ENCODE peak calls at places on chromosomes 3 and 15, in ten cellular contexts. One of them, this sample, is unnamed.
A peak's percentile ranks its signal among the peaks of the same experiment; 100 is the strongest.

GRCh38 chr3:51382076-51382745 is 2.9 kb upstream of the MANF start:
- DNase-seq in NCI-H748 treated with DMSO at 0.1 percent for 48 hours: no peak
- DNase-seq in upper lobe of left lung: no peak
- DNase-seq in uterus: no peak
- DNase-seq in stimulated activated CD4-positive, alpha-beta T cell treated with anti-CD3 and anti-CD28 coated beads, Interleukin-1b, Interleukin-23, amount 100 ng/mL, for 48 hours: no peak
- DNase-seq in brain microvascular endothelial cell: no peak
- DNase-seq in cardiac muscle cell: no peak
- DNase-seq in Right ventricle myocardium superior: no peak
- DNase-seq in body of pancreas: no peak
- DNase-seq in psoas muscle: no peak
- DNase-seq in this sample: no peak

GRCh38 chr3:73243740-73244139 is 182.3 kb downstream of the EBLN2 start:
- DNase-seq in NCI-H748 treated with DMSO at 0.1 percent for 48 hours: no peak
- DNase-seq in upper lobe of left lung: no peak
- DNase-seq in uterus: no peak
- DNase-seq in stimulated activated CD4-positive, alpha-beta T cell treated with anti-CD3 and anti-CD28 coated beads, Interleukin-1b, Interleukin-23, amount 100 ng/mL, for 48 hours: no peak
- DNase-seq in brain microvascular endothelial cell: no peak
- DNase-seq in cardiac muscle cell: no peak
- DNase-seq in Right ventricle myocardium superior: no peak
- DNase-seq in body of pancreas: no peak
- DNase-seq in psoas muscle: no peak
- DNase-seq in this sample: peak; percentile 83

GRCh38 chr15:61839541-61839940 is 220.7 kb downstream of the VPS13C start:
- DNase-seq in NCI-H748 treated with DMSO at 0.1 percent for 48 hours: no peak
- DNase-seq in upper lobe of left lung: no peak
- DNase-seq in uterus: no peak
- DNase-seq in stimulated activated CD4-positive, alpha-beta T cell treated with anti-CD3 and anti-CD28 coated beads, Interleukin-1b, Interleukin-23, amount 100 ng/mL, for 48 hours: no peak
- DNase-seq in brain microvascular endothelial cell: peak; percentile 50
- DNase-seq in cardiac muscle cell: no peak
- DNase-seq in Right ventricle myocardium superior: no peak
- DNase-seq in body of pancreas: no peak
- DNase-seq in psoas muscle: no peak
- DNase-seq in this sample: no peak

GRCh38 chr3:194381460-194381875 is 11.9 kb upstream of the LRRC15 start:
- DNase-seq in NCI-H748 treated with DMSO at 0.1 percent for 48 hours: no peak
- DNase-seq in upper lobe of left lung: no peak
- DNase-seq in uterus: no peak
- DNase-seq in stimulated activated CD4-positive, alpha-beta T cell treated with anti-CD3 and anti-CD28 coated beads, Interleukin-1b, Interleukin-23, amount 100 ng/mL, for 48 hours: no peak
- DNase-seq in brain microvascular endothelial cell: no peak
- DNase-seq in cardiac muscle cell: no peak
- DNase-seq in Right ventricle myocardium superior: no peak
- DNase-seq in body of pancreas: no peak
- DNase-seq in psoas muscle: no peak
- DNase-seq in this sample: no peak

GRCh38 chr3:13397316-13397715 is 22.8 kb downstream of the NUP210 start:
- DNase-seq in NCI-H748 treated with DMSO at 0.1 percent for 48 hours: no peak
- DNase-seq in upper lobe of left lung: no peak
- DNase-seq in uterus: no peak
- DNase-seq in stimulated activated CD4-positive, alpha-beta T cell treated with anti-CD3 and anti-CD28 coated beads, Interleukin-1b, Interleukin-23, amount 100 ng/mL, for 48 hours: no peak
- DNase-seq in brain microvascular endothelial cell: no peak
- DNase-seq in cardiac muscle cell: no peak
- DNase-seq in Right ventricle myocardium superior: no peak
- DNase-seq in body of pancreas: no peak
- DNase-seq in psoas muscle: no peak
- DNase-seq in this sample: no peak

GRCh38 chr15:28085489-28086174 is 13.5 kb downstream of the OCA2 start:
- DNase-seq in NCI-H748 treated with DMSO at 0.1 percent for 48 hours: no peak
- DNase-seq in upper lobe of left lung: no peak
- DNase-seq in uterus: no peak
- DNase-seq in stimulated activated CD4-positive, alpha-beta T cell treated with anti-CD3 and anti-CD28 coated beads, Interleukin-1b, Interleukin-23, amount 100 ng/mL, for 48 hours: no peak
- DNase-seq in brain microvascular endothelial cell: no peak
- DNase-seq in cardiac muscle cell: no peak
- DNase-seq in Right ventricle myocardium superior: no peak
- DNase-seq in body of pancreas: no peak
- DNase-seq in psoas muscle: no peak
- DNase-seq in this sample: no peak

GRCh38 chr3:142209655-142210054 is 15.7 kb downstream of the GK5 start:
- DNase-seq in NCI-H748 treated with DMSO at 0.1 percent for 48 hours: no peak
- DNase-seq in upper lobe of left lung: no peak
- DNase-seq in uterus: peak; percentile 86
- DNase-seq in stimulated activated CD4-positive, alpha-beta T cell treated with anti-CD3 and anti-CD28 coated beads, Interleukin-1b, Interleukin-23, amount 100 ng/mL, for 48 hours: no peak
- DNase-seq in brain microvascular endothelial cell: peak; percentile 79
- DNase-seq in cardiac muscle cell: no peak
- DNase-seq in Right ventricle myocardium superior: no peak
- DNase-seq in body of pancreas: no peak
- DNase-seq in psoas muscle: no peak
- DNase-seq in this sample: peak; percentile 22

GRCh38 chr3:9731206-9732079 is at the start of gene BRPF1:
- DNase-seq in NCI-H748 treated with DMSO at 0.1 percent for 48 hours: peak; percentile 87
- DNase-seq in upper lobe of left lung: peak; percentile 100
- DNase-seq in uterus: peak; percentile 100
- DNase-seq in stimulated activated CD4-positive, alpha-beta T cell treated with anti-CD3 and anti-CD28 coated beads, Interleukin-1b, Interleukin-23, amount 100 ng/mL, for 48 hours: peak; percentile 99
- DNase-seq in brain microvascular endothelial cell: peak; percentile 99
- DNase-seq in cardiac muscle cell: peak; percentile 100
- DNase-seq in Right ventricle myocardium superior: peak; percentile 100
- DNase-seq in body of pancreas: peak; percentile 100
- DNase-seq in psoas muscle: peak; percentile 100
- DNase-seq in this sample: peak; percentile 93

GRCh38 chr3:50652709-50653108 is 22.0 kb upstream of the DOCK3 start:
- DNase-seq in NCI-H748 treated with DMSO at 0.1 percent for 48 hours: no peak
- DNase-seq in upper lobe of left lung: peak; percentile 65
- DNase-seq in uterus: no peak
- DNase-seq in stimulated activated CD4-positive, alpha-beta T cell treated with anti-CD3 and anti-CD28 coated beads, Interleukin-1b, Interleukin-23, amount 100 ng/mL, for 48 hours: peak; percentile 54
- DNase-seq in brain microvascular endothelial cell: no peak
- DNase-seq in cardiac muscle cell: peak; percentile 46
- DNase-seq in Right ventricle myocardium superior: peak; percentile 55
- DNase-seq in body of pancreas: peak; percentile 37
- DNase-seq in psoas muscle: peak; percentile 47
- DNase-seq in this sample: peak; percentile 37

GRCh38 chr3:163058190-163058854 is 1561.7 kb downstream of the OTOL1 start:
- DNase-seq in NCI-H748 treated with DMSO at 0.1 percent for 48 hours: no peak
- DNase-seq in upper lobe of left lung: no peak
- DNase-seq in uterus: peak; percentile 79
- DNase-seq in stimulated activated CD4-positive, alpha-beta T cell treated with anti-CD3 and anti-CD28 coated beads, Interleukin-1b, Interleukin-23, amount 100 ng/mL, for 48 hours: no peak
- DNase-seq in brain microvascular endothelial cell: no peak
- DNase-seq in cardiac muscle cell: no peak
- DNase-seq in Right ventricle myocardium superior: peak; percentile 52
- DNase-seq in body of pancreas: no peak
- DNase-seq in psoas muscle: peak; percentile 17
- DNase-seq in this sample: no peak

GRCh38 chr3:30550246-30550645 is 56.2 kb upstream of the TGFBR2 start:
- DNase-seq in NCI-H748 treated with DMSO at 0.1 percent for 48 hours: no peak
- DNase-seq in upper lobe of left lung: no peak
- DNase-seq in uterus: no peak
- DNase-seq in stimulated activated CD4-positive, alpha-beta T cell treated with anti-CD3 and anti-CD28 coated beads, Interleukin-1b, Interleukin-23, amount 100 ng/mL, for 48 hours: no peak
- DNase-seq in brain microvascular endothelial cell: no peak
- DNase-seq in cardiac muscle cell: no peak
- DNase-seq in Right ventricle myocardium superior: no peak
- DNase-seq in body of pancreas: no peak
- DNase-seq in psoas muscle: no peak
- DNase-seq in this sample: no peak

GRCh38 chr3:191431160-191431822 is 29.7 kb upstream of the PYDC2 start:
- DNase-seq in NCI-H748 treated with DMSO at 0.1 percent for 48 hours: no peak
- DNase-seq in upper lobe of left lung: no peak
- DNase-seq in uterus: no peak
- DNase-seq in stimulated activated CD4-positive, alpha-beta T cell treated with anti-CD3 and anti-CD28 coated beads, Interleukin-1b, Interleukin-23, amount 100 ng/mL, for 48 hours: no peak
- DNase-seq in brain microvascular endothelial cell: no peak
- DNase-seq in cardiac muscle cell: no peak
- DNase-seq in Right ventricle myocardium superior: no peak
- DNase-seq in body of pancreas: no peak
- DNase-seq in psoas muscle: no peak
- DNase-seq in this sample: no peak

GRCh38 chr3:186451371-186451770 is 89.3 kb upstream of the DGKG start:
- DNase-seq in NCI-H748 treated with DMSO at 0.1 percent for 48 hours: no peak
- DNase-seq in upper lobe of left lung: no peak
- DNase-seq in uterus: no peak
- DNase-seq in stimulated activated CD4-positive, alpha-beta T cell treated with anti-CD3 and anti-CD28 coated beads, Interleukin-1b, Interleukin-23, amount 100 ng/mL, for 48 hours: no peak
- DNase-seq in brain microvascular endothelial cell: no peak
- DNase-seq in cardiac muscle cell: no peak
- DNase-seq in Right ventricle myocardium superior: no peak
- DNase-seq in body of pancreas: no peak
- DNase-seq in psoas muscle: no peak
- DNase-seq in this sample: no peak

GRCh38 chr3:129463736-129464135 is 23.7 kb downstream of the IFT122 start:
- DNase-seq in NCI-H748 treated with DMSO at 0.1 percent for 48 hours: no peak
- DNase-seq in upper lobe of left lung: no peak
- DNase-seq in uterus: no peak
- DNase-seq in stimulated activated CD4-positive, alpha-beta T cell treated with anti-CD3 and anti-CD28 coated beads, Interleukin-1b, Interleukin-23, amount 100 ng/mL, for 48 hours: no peak
- DNase-seq in brain microvascular endothelial cell: no peak
- DNase-seq in cardiac muscle cell: no peak
- DNase-seq in Right ventricle myocardium superior: no peak
- DNase-seq in body of pancreas: no peak
- DNase-seq in psoas muscle: no peak
- DNase-seq in this sample: no peak

GRCh38 chr3:113212155-113212844 is 943 bp downstream of the BOC start:
- DNase-seq in NCI-H748 treated with DMSO at 0.1 percent for 48 hours: no peak
- DNase-seq in upper lobe of left lung: no peak
- DNase-seq in uterus: peak; percentile 50
- DNase-seq in stimulated activated CD4-positive, alpha-beta T cell treated with anti-CD3 and anti-CD28 coated beads, Interleukin-1b, Interleukin-23, amount 100 ng/mL, for 48 hours: no peak
- DNase-seq in brain microvascular endothelial cell: no peak
- DNase-seq in cardiac muscle cell: peak; percentile 48
- DNase-seq in Right ventricle myocardium superior: peak; percentile 62
- DNase-seq in body of pancreas: peak; percentile 26
- DNase-seq in psoas muscle: peak; percentile 36
- DNase-seq in this sample: peak; percentile 49

GRCh38 chr3:55330756-55331155 is 156.3 kb downstream of the WNT5A start:
- DNase-seq in NCI-H748 treated with DMSO at 0.1 percent for 48 hours: no peak
- DNase-seq in upper lobe of left lung: no peak
- DNase-seq in uterus: no peak
- DNase-seq in stimulated activated CD4-positive, alpha-beta T cell treated with anti-CD3 and anti-CD28 coated beads, Interleukin-1b, Interleukin-23, amount 100 ng/mL, for 48 hours: no peak
- DNase-seq in brain microvascular endothelial cell: peak; percentile 26
- DNase-seq in cardiac muscle cell: no peak
- DNase-seq in Right ventricle myocardium superior: no peak
- DNase-seq in body of pancreas: no peak
- DNase-seq in psoas muscle: no peak
- DNase-seq in this sample: no peak

GRCh38 chr15:46892621-46893160 is 824.6 kb upstream of the SEMA6D start:
- DNase-seq in NCI-H748 treated with DMSO at 0.1 percent for 48 hours: no peak
- DNase-seq in upper lobe of left lung: no peak
- DNase-seq in uterus: no peak
- DNase-seq in stimulated activated CD4-positive, alpha-beta T cell treated with anti-CD3 and anti-CD28 coated beads, Interleukin-1b, Interleukin-23, amount 100 ng/mL, for 48 hours: no peak
- DNase-seq in brain microvascular endothelial cell: no peak
- DNase-seq in cardiac muscle cell: no peak
- DNase-seq in Right ventricle myocardium superior: no peak
- DNase-seq in body of pancreas: no peak
- DNase-seq in psoas muscle: no peak
- DNase-seq in this sample: peak; percentile 33

GRCh38 chr15:88810449-88810848 is 7.2 kb downstream of the ACAN start:
- DNase-seq in NCI-H748 treated with DMSO at 0.1 percent for 48 hours: no peak
- DNase-seq in upper lobe of left lung: no peak
- DNase-seq in uterus: no peak
- DNase-seq in stimulated activated CD4-positive, alpha-beta T cell treated with anti-CD3 and anti-CD28 coated beads, Interleukin-1b, Interleukin-23, amount 100 ng/mL, for 48 hours: no peak
- DNase-seq in brain microvascular endothelial cell: peak; percentile 19
- DNase-seq in cardiac muscle cell: no peak
- DNase-seq in Right ventricle myocardium superior: no peak
- DNase-seq in body of pancreas: no peak
- DNase-seq in psoas muscle: no peak
- DNase-seq in this sample: no peak

GRCh38 chr3:17054301-17054700 is 169.5 kb downstream of the PLCL2 start:
- DNase-seq in NCI-H748 treated with DMSO at 0.1 percent for 48 hours: no peak
- DNase-seq in upper lobe of left lung: no peak
- DNase-seq in uterus: no peak
- DNase-seq in stimulated activated CD4-positive, alpha-beta T cell treated with anti-CD3 and anti-CD28 coated beads, Interleukin-1b, Interleukin-23, amount 100 ng/mL, for 48 hours: no peak
- DNase-seq in brain microvascular endothelial cell: no peak
- DNase-seq in cardiac muscle cell: no peak
- DNase-seq in Right ventricle myocardium superior: no peak
- DNase-seq in body of pancreas: no peak
- DNase-seq in psoas muscle: no peak
- DNase-seq in this sample: no peak

GRCh38 chr3:173397161-173398110 is at the start of gene NLGN1:
- DNase-seq in NCI-H748 treated with DMSO at 0.1 percent for 48 hours: peak; percentile 65
- DNase-seq in upper lobe of left lung: peak; percentile 53
- DNase-seq in uterus: peak; percentile 67
- DNase-seq in stimulated activated CD4-positive, alpha-beta T cell treated with anti-CD3 and anti-CD28 coated beads, Interleukin-1b, Interleukin-23, amount 100 ng/mL, for 48 hours: no peak
- DNase-seq in brain microvascular endothelial cell: peak; percentile 54
- DNase-seq in cardiac muscle cell: peak; percentile 84
- DNase-seq in Right ventricle myocardium superior: peak; percentile 84
- DNase-seq in body of pancreas: peak; percentile 33
- DNase-seq in psoas muscle: peak; percentile 68
- DNase-seq in this sample: peak; percentile 6

GRCh38 chr3:68256635-68257034 is 602.2 kb upstream of the SUCLG2 start:
- DNase-seq in NCI-H748 treated with DMSO at 0.1 percent for 48 hours: no peak
- DNase-seq in upper lobe of left lung: no peak
- DNase-seq in uterus: no peak
- DNase-seq in stimulated activated CD4-positive, alpha-beta T cell treated with anti-CD3 and anti-CD28 coated beads, Interleukin-1b, Interleukin-23, amount 100 ng/mL, for 48 hours: no peak
- DNase-seq in brain microvascular endothelial cell: no peak
- DNase-seq in cardiac muscle cell: no peak
- DNase-seq in Right ventricle myocardium superior: no peak
- DNase-seq in body of pancreas: no peak
- DNase-seq in psoas muscle: no peak
- DNase-seq in this sample: no peak

GRCh38 chr3:122416966-122417365 is 1.1 kb upstream of the WDR5B start:
- DNase-seq in NCI-H748 treated with DMSO at 0.1 percent for 48 hours: no peak
- DNase-seq in upper lobe of left lung: no peak
- DNase-seq in uterus: no peak
- DNase-seq in stimulated activated CD4-positive, alpha-beta T cell treated with anti-CD3 and anti-CD28 coated beads, Interleukin-1b, Interleukin-23, amount 100 ng/mL, for 48 hours: no peak
- DNase-seq in brain microvascular endothelial cell: no peak
- DNase-seq in cardiac muscle cell: no peak
- DNase-seq in Right ventricle myocardium superior: no peak
- DNase-seq in body of pancreas: peak; percentile 33
- DNase-seq in psoas muscle: peak; percentile 13
- DNase-seq in this sample: no peak

GRCh38 chr15:83943849-83944404 is 290.0 kb downstream of the ADAMTSL3 start:
- DNase-seq in NCI-H748 treated with DMSO at 0.1 percent for 48 hours: no peak
- DNase-seq in upper lobe of left lung: no peak
- DNase-seq in uterus: no peak
- DNase-seq in stimulated activated CD4-positive, alpha-beta T cell treated with anti-CD3 and anti-CD28 coated beads, Interleukin-1b, Interleukin-23, amount 100 ng/mL, for 48 hours: no peak
- DNase-seq in brain microvascular endothelial cell: no peak
- DNase-seq in cardiac muscle cell: no peak
- DNase-seq in Right ventricle myocardium superior: no peak
- DNase-seq in body of pancreas: no peak
- DNase-seq in psoas muscle: no peak
- DNase-seq in this sample: peak; percentile 47

GRCh38 chr3:187896664-187897063 is 151.4 kb upstream of the BCL6 start:
- DNase-seq in NCI-H748 treated with DMSO at 0.1 percent for 48 hours: no peak
- DNase-seq in upper lobe of left lung: no peak
- DNase-seq in uterus: no peak
- DNase-seq in stimulated activated CD4-positive, alpha-beta T cell treated with anti-CD3 and anti-CD28 coated beads, Interleukin-1b, Interleukin-23, amount 100 ng/mL, for 48 hours: no peak
- DNase-seq in brain microvascular endothelial cell: no peak
- DNase-seq in cardiac muscle cell: no peak
- DNase-seq in Right ventricle myocardium superior: peak; percentile 63
- DNase-seq in body of pancreas: no peak
- DNase-seq in psoas muscle: peak; percentile 19
- DNase-seq in this sample: no peak

GRCh38 chr15:78709263-78709882 is 68.4 kb upstream of the CHRNB4 start:
- DNase-seq in NCI-H748 treated with DMSO at 0.1 percent for 48 hours: no peak
- DNase-seq in upper lobe of left lung: peak; percentile 69
- DNase-seq in uterus: peak; percentile 56
- DNase-seq in stimulated activated CD4-positive, alpha-beta T cell treated with anti-CD3 and anti-CD28 coated beads, Interleukin-1b, Interleukin-23, amount 100 ng/mL, for 48 hours: peak; percentile 71
- DNase-seq in brain microvascular endothelial cell: peak; percentile 19
- DNase-seq in cardiac muscle cell: peak; percentile 76
- DNase-seq in Right ventricle myocardium superior: peak; percentile 77
- DNase-seq in body of pancreas: peak; percentile 68
- DNase-seq in psoas muscle: peak; percentile 61
- DNase-seq in this sample: no peak

GRCh38 chr15:38048001-38048455 is 113.6 kb downstream of the TMCO5A start:
- DNase-seq in NCI-H748 treated with DMSO at 0.1 percent for 48 hours: no peak
- DNase-seq in upper lobe of left lung: no peak
- DNase-seq in uterus: no peak
- DNase-seq in stimulated activated CD4-positive, alpha-beta T cell treated with anti-CD3 and anti-CD28 coated beads, Interleukin-1b, Interleukin-23, amount 100 ng/mL, for 48 hours: no peak
- DNase-seq in brain microvascular endothelial cell: no peak
- DNase-seq in cardiac muscle cell: no peak
- DNase-seq in Right ventricle myocardium superior: no peak
- DNase-seq in body of pancreas: no peak
- DNase-seq in psoas muscle: no peak
- DNase-seq in this sample: no peak

GRCh38 chr3:183488343-183488742 is 59.9 kb upstream of the MCF2L2 start:
- DNase-seq in NCI-H748 treated with DMSO at 0.1 percent for 48 hours: no peak
- DNase-seq in upper lobe of left lung: no peak
- DNase-seq in uterus: no peak
- DNase-seq in stimulated activated CD4-positive, alpha-beta T cell treated with anti-CD3 and anti-CD28 coated beads, Interleukin-1b, Interleukin-23, amount 100 ng/mL, for 48 hours: no peak
- DNase-seq in brain microvascular endothelial cell: no peak
- DNase-seq in cardiac muscle cell: no peak
- DNase-seq in Right ventricle myocardium superior: no peak
- DNase-seq in body of pancreas: no peak
- DNase-seq in psoas muscle: no peak
- DNase-seq in this sample: no peak

GRCh38 chr15:101565377-101565776 is 75.9 kb upstream of the PCSK6 start:
- DNase-seq in NCI-H748 treated with DMSO at 0.1 percent for 48 hours: no peak
- DNase-seq in upper lobe of left lung: no peak
- DNase-seq in uterus: no peak
- DNase-seq in stimulated activated CD4-positive, alpha-beta T cell treated with anti-CD3 and anti-CD28 coated beads, Interleukin-1b, Interleukin-23, amount 100 ng/mL, for 48 hours: no peak
- DNase-seq in brain microvascular endothelial cell: no peak
- DNase-seq in cardiac muscle cell: no peak
- DNase-seq in Right ventricle myocardium superior: no peak
- DNase-seq in body of pancreas: no peak
- DNase-seq in psoas muscle: no peak
- DNase-seq in this sample: no peak